ENCODE peak calls at places on chromosomes 3 and 15, in seven cellular contexts. W, U, Q, S, B, K and F are unnamed samples.

GRCh38 chr3:58419782-58420512 is 13.7 kb downstream of the PDHB start:
- DNase-seq in W (no peak), U (peak; percentile 72), Q (peak; percentile 65), S (no peak), B (no peak), K (no peak), F (no peak)

GRCh38 chr3:108820586-108820985 is 2.0 kb upstream of the TRAT1 start:
- DNase-seq in W (no peak), U (no peak), Q (no peak), S (no peak), B (no peak), K (no peak), F (no peak)

GRCh38 chr3:174408310-174408709 is 450.8 kb upstream of the NAALADL2 start:
- DNase-seq in W (no peak), U (peak; percentile 58), Q (peak; percentile 6), S (peak; percentile 18), B (no peak), K (peak; percentile 79), F (no peak)

GRCh38 chr15:43800286-43801136 is at the start of gene HYPK:
- DNase-seq in W (peak; percentile 87), U (peak; percentile 83), Q (peak; percentile 89), S (peak; percentile 89), B (peak; percentile 41), K (peak; percentile 87), F (peak; percentile 54)

GRCh38 chr3:197756704-197757103 is 7.0 kb downstream of the FYTTD1 start:
- DNase-seq in W (no peak), U (no peak), Q (no peak), S (no peak), B (no peak), K (no peak), F (no peak)

GRCh38 chr3:186241910-186242821 is 119.9 kb downstream of the DGKG start:
- DNase-seq in W (peak; percentile 91), U (peak; percentile 82), Q (peak; percentile 96), S (peak; percentile 96), B (peak; percentile 64), K (peak; percentile 61), F (peak; percentile 45)

GRCh38 chr15:60969658-60970057 is 259.4 kb downstream of the RORA start:
- DNase-seq in W (no peak), U (no peak), Q (no peak), S (no peak), B (no peak), K (no peak), F (no peak)

GRCh38 chr15:70765504-70766281 is 2.3 kb upstream of the UACA start:
- DNase-seq in W (no peak), U (peak; percentile 63), Q (peak; percentile 66), S (no peak), B (no peak), K (no peak), F (no peak)

GRCh38 chr3:133663569-133664313 is 2.0 kb upstream of the TOPBP1 start:
- DNase-seq in W (peak; percentile 57), U (peak; percentile 55), Q (peak; percentile 68), S (peak; percentile 88), B (no peak), K (peak; percentile 89), F (peak; percentile 41)

GRCh38 chr15:70493787-70494514 is 269.4 kb downstream of the UACA start:
- DNase-seq in W (no peak), U (peak; percentile 30), Q (peak; percentile 78), S (no peak), B (no peak), K (no peak), F (no peak)

GRCh38 chr3:51982838-51983577 is at the start of gene ACY1:
- DNase-seq in W (peak; percentile 91), U (peak; percentile 81), Q (peak; percentile 95), S (peak; percentile 94), B (no peak), K (peak; percentile 80), F (peak; percentile 87)

GRCh38 chr3:5115506-5116162 is 6.5 kb upstream of the ARL8B start:
- DNase-seq in W (no peak), U (peak; percentile 15), Q (no peak), S (no peak), B (no peak), K (peak; percentile 52), F (no peak)

GRCh38 chr3:99499235-99499798 is 139.1 kb upstream of the COL8A1 start:
- DNase-seq in W (no peak), U (peak; percentile 73), Q (peak; percentile 63), S (peak; percentile 44), B (no peak), K (peak; percentile 75), F (no peak)

GRCh38 chr3:42053476-42053875 is 37.7 kb upstream of the TRAK1 start:
- DNase-seq in W (no peak), U (no peak), Q (no peak), S (no peak), B (no peak), K (no peak), F (no peak)

GRCh38 chr3:197591816-197592215 is 36.0 kb upstream of the BDH1 start:
- DNase-seq in W (no peak), U (no peak), Q (no peak), S (no peak), B (no peak), K (no peak), F (no peak)

GRCh38 chr3:193980905-193981304 is 155.0 kb upstream of the HES1 start:
- DNase-seq in W (no peak), U (no peak), Q (no peak), S (no peak), B (no peak), K (no peak), F (no peak)

GRCh38 chr15:40823572-40824343 is 4.8 kb downstream of the PPP1R14D start:
- DNase-seq in W (no peak), U (no peak), Q (no peak), S (no peak), B (no peak), K (peak; percentile 37), F (no peak)

GRCh38 chr15:33028495-33028894 is 166.0 kb downstream of the FMN1 start:
- DNase-seq in W (no peak), U (peak; percentile 37), Q (no peak), S (no peak), B (no peak), K (no peak), F (no peak)

GRCh38 chr3:125582707-125583106 is 12.6 kb downstream of the OSBPL11 start:
- DNase-seq in W (no peak), U (peak; percentile 32), Q (no peak), S (no peak), B (no peak), K (peak; percentile 13), F (no peak)

GRCh38 chr3:126082334-126083137 is 1.4 kb downstream of the SLC41A3 start:
- DNase-seq in W (no peak), U (no peak), Q (no peak), S (no peak), B (no peak), K (no peak), F (no peak)

GRCh38 chr3:123745184-123745855 is 138.8 kb downstream of the MYLK start:
- DNase-seq in W (no peak), U (no peak), Q (no peak), S (peak; percentile 51), B (no peak), K (no peak), F (no peak)

GRCh38 chr3:186042521-186043202 is 66.2 kb downstream of the ETV5 start:
- DNase-seq in W (no peak), U (peak; percentile 56), Q (peak; percentile 53), S (no peak), B (no peak), K (no peak), F (no peak)

GRCh38 chr15:93719941-93720351 is 511.4 kb upstream of the MCTP2 start:
- DNase-seq in W (no peak), U (peak; percentile 55), Q (no peak), S (no peak), B (no peak), K (peak; percentile 20), F (no peak)

GRCh38 chr15:25689592-25689991 is 173.5 kb downstream of the ATP10A start:
- DNase-seq in W (peak; percentile 61), U (no peak), Q (no peak), S (peak; percentile 58), B (no peak), K (no peak), F (no peak)

DNA sequence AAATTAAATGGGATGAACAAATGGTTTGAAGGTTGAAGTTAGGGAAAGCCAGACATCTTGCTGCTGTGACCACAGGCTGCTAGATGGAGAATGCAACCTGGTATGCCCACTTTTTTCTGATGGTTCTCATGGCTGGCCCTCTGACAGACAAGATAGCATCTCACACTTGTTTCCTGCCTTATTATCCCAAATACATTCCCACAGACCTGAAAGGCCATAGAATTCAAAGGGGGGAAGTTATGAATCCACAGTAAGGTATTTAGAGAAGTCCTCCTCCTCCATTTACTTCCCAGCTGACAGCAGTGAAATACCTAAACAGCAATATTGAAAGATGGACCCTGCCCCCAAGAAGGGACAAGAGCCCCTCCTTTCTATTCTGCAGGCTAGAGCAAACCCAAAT is 32.4 kb downstream of the LEO1 start:
- DNase-seq in W (no peak), U (no peak), Q (no peak), S (no peak), B (no peak), K (no peak), F (no peak)
- H3K4ac ChIP-seq in W (no peak overlapping the region), U (no peak overlapping the region), Q (no peak overlapping the region), S (no peak overlapping the region), B (no peak overlapping the region), K (no peak overlapping the region), F (no peak overlapping the region)

GRCh38 chr3:183100376-183100775 is 1.1 kb upstream of the MCCC1 start:
- DNase-seq in W (no peak), U (peak; percentile 60), Q (no peak), S (no peak), B (no peak), K (no peak), F (no peak)
- H3K4ac ChIP-seq in W (no peak overlapping the region), U (no peak overlapping the region), Q (no peak overlapping the region), S (no peak overlapping the region), B (no peak overlapping the region), K (no peak overlapping the region), F (no peak overlapping the region)

GRCh38 chr3:23966308-23966707 is 21.2 kb downstream of the NR1D2 start:
- DNase-seq in W (no peak), U (peak; percentile 47), Q (no peak), S (no peak), B (no peak), K (no peak), F (no peak)

GRCh38 chr3:23968467-23969184 is 23.5 kb downstream of the NR1D2 start:
- DNase-seq in W (no peak), U (peak; percentile 51), Q (no peak), S (no peak), B (no peak), K (no peak), F (no peak)

GRCh38 chr3:23969393-23969792 is 24.3 kb downstream of the NR1D2 start:
- DNase-seq in W (no peak), U (no peak), Q (no peak), S (no peak), B (no peak), K (no peak), F (no peak)

GRCh38 chr3:23971684-23972083 is 26.6 kb downstream of the NR1D2 start:
- DNase-seq in W (no peak), U (no peak), Q (no peak), S (no peak), B (no peak), K (no peak), F (no peak)
- H3K4ac ChIP-seq in W (no peak overlapping the region), U (no peak overlapping the region), Q (no peak overlapping the region), S (no peak overlapping the region), B (no peak overlapping the region), K (no peak overlapping the region), F (no peak overlapping the region)

DNA sequence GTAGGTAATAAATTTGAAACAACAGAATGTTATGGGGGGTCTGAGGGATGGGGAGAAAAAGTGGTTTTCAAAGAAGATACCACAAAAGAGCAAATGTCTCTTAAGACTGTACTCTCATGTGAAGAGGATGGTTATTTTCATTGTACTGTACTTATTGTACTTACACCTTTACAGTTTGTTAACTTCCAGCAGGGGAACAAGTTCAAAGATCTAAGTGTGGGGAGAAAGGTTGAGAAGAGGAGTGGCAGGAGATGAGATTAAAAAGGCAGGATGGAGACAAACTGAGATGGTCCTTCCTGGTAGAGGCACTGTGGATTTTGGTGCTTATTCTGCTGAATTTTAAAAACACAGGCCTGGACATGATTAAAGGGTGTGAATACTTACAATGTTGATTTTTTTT is 5.4 kb upstream of the ZCWPW2 start:
- DNase-seq in W (no peak), U (no peak), Q (no peak), S (no peak), B (no peak), K (no peak), F (no peak)
- H3K4ac ChIP-seq in W (no peak overlapping the region), U (peak overlapping the region; percentile 60), Q (no peak overlapping the region), S (no peak overlapping the region), B (no peak overlapping the region), K (no peak overlapping the region), F (no peak overlapping the region)